ENCODE peak calls at places on chromosomes 7 and 10, in four cellular contexts. One of them, this sample, is unnamed.

GRCh38 chr7:2637505-2638223 is 5.9 kb downstream of the TTYH3 start:
- DNase-seq in stimulated activated CD4-positive, alpha-beta T cell treated with anti-CD3 and anti-CD28 coated beads, Interleukin-1b, Interleukin-23, amount 100 ng/mL, for 24 hours: no peak
- DNase-seq in AG04450: no peak
- DNase-seq in HuH-7: no peak
- DNase-seq in this sample: no peak

GRCh38 chr10:49484501-49485230 is 54.3 kb downstream of the ERCC6 start:
- DNase-seq in stimulated activated CD4-positive, alpha-beta T cell treated with anti-CD3 and anti-CD28 coated beads, Interleukin-1b, Interleukin-23, amount 100 ng/mL, for 24 hours: no peak
- DNase-seq in AG04450: peak; percentile 13
- DNase-seq in HuH-7: no peak
- DNase-seq in this sample: peak; percentile 26

GRCh38 chr10:43408710-43409384 is at the start of gene HNRNPF:
- DNase-seq in HuH-7: peak; percentile 73
- DNase-seq in stimulated activated CD4-positive, alpha-beta T cell treated with anti-CD3 and anti-CD28 coated beads, Interleukin-1b, Interleukin-23, amount 100 ng/mL, for 24 hours: peak; percentile 92
- DNase-seq in AG04450: peak; percentile 81
- DNase-seq in this sample: peak; percentile 64

GRCh38 chr10:28939352-28940157 is 262.2 kb downstream of the BAMBI start:
- DNase-seq in stimulated activated CD4-positive, alpha-beta T cell treated with anti-CD3 and anti-CD28 coated beads, Interleukin-1b, Interleukin-23, amount 100 ng/mL, for 24 hours: no peak
- DNase-seq in HuH-7: peak; percentile 83
- DNase-seq in AG04450: no peak
- DNase-seq in this sample: no peak

GRCh38 chr7:92633211-92633906 is 43.2 kb upstream of the FAM133B start:
- DNase-seq in AG04450: peak; percentile 57
- DNase-seq in stimulated activated CD4-positive, alpha-beta T cell treated with anti-CD3 and anti-CD28 coated beads, Interleukin-1b, Interleukin-23, amount 100 ng/mL, for 24 hours: no peak
- DNase-seq in HuH-7: no peak
- DNase-seq in this sample: peak; percentile 77

GRCh38 chr10:87740232-87740631 is 77.8 kb downstream of the ATAD1 start:
- DNase-seq in HuH-7: no peak
- DNase-seq in AG04450: no peak
- DNase-seq in stimulated activated CD4-positive, alpha-beta T cell treated with anti-CD3 and anti-CD28 coated beads, Interleukin-1b, Interleukin-23, amount 100 ng/mL, for 24 hours: no peak
- DNase-seq in this sample: no peak

GRCh38 chr10:129730993-129731325 is 233.1 kb downstream of the EBF3 start:
- DNase-seq in AG04450: no peak
- DNase-seq in stimulated activated CD4-positive, alpha-beta T cell treated with anti-CD3 and anti-CD28 coated beads, Interleukin-1b, Interleukin-23, amount 100 ng/mL, for 24 hours: no peak
- DNase-seq in HuH-7: no peak
- DNase-seq in this sample: no peak

GRCh38 chr7:84637568-84638338 is 443.2 kb upstream of the SEMA3A start:
- DNase-seq in AG04450: peak; percentile 60
- DNase-seq in stimulated activated CD4-positive, alpha-beta T cell treated with anti-CD3 and anti-CD28 coated beads, Interleukin-1b, Interleukin-23, amount 100 ng/mL, for 24 hours: no peak
- DNase-seq in HuH-7: no peak
- DNase-seq in this sample: peak; percentile 58

GRCh38 chr7:50962962-50963374 is 180.3 kb upstream of the GRB10 start:
- DNase-seq in HuH-7: peak; percentile 14
- DNase-seq in AG04450: no peak
- DNase-seq in stimulated activated CD4-positive, alpha-beta T cell treated with anti-CD3 and anti-CD28 coated beads, Interleukin-1b, Interleukin-23, amount 100 ng/mL, for 24 hours: no peak
- DNase-seq in this sample: no peak

GRCh38 chr10:30781571-30782542 is 152.3 kb upstream of the LYZL2 start:
- DNase-seq in HuH-7: no peak
- DNase-seq in AG04450: no peak
- DNase-seq in stimulated activated CD4-positive, alpha-beta T cell treated with anti-CD3 and anti-CD28 coated beads, Interleukin-1b, Interleukin-23, amount 100 ng/mL, for 24 hours: no peak
- DNase-seq in this sample: no peak

GRCh38 chr10:130867446-130868194 is 443.9 kb downstream of the TCERG1L start:
- DNase-seq in HuH-7: no peak
- DNase-seq in stimulated activated CD4-positive, alpha-beta T cell treated with anti-CD3 and anti-CD28 coated beads, Interleukin-1b, Interleukin-23, amount 100 ng/mL, for 24 hours: no peak
- DNase-seq in AG04450: no peak
- DNase-seq in this sample: no peak

GRCh38 chr10:127932521-127933270 is 25.8 kb downstream of the PTPRE start:
- DNase-seq in AG04450: no peak
- DNase-seq in stimulated activated CD4-positive, alpha-beta T cell treated with anti-CD3 and anti-CD28 coated beads, Interleukin-1b, Interleukin-23, amount 100 ng/mL, for 24 hours: no peak
- DNase-seq in HuH-7: no peak
- DNase-seq in this sample: no peak

GRCh38 chr10:113644185-113645120 is 19.4 kb downstream of the NRAP start:
- DNase-seq in AG04450: peak; percentile 27
- DNase-seq in stimulated activated CD4-positive, alpha-beta T cell treated with anti-CD3 and anti-CD28 coated beads, Interleukin-1b, Interleukin-23, amount 100 ng/mL, for 24 hours: no peak
- DNase-seq in HuH-7: no peak
- DNase-seq in this sample: no peak

GRCh38 chr10:54983255-54983654 is 182.2 kb upstream of the PCDH15 start:
- DNase-seq in AG04450: no peak
- DNase-seq in HuH-7: no peak
- DNase-seq in stimulated activated CD4-positive, alpha-beta T cell treated with anti-CD3 and anti-CD28 coated beads, Interleukin-1b, Interleukin-23, amount 100 ng/mL, for 24 hours: no peak
- DNase-seq in this sample: no peak

GRCh38 chr10:94315975-94316464 is 46.7 kb downstream of the NOC3L start:
- DNase-seq in AG04450: no peak
- DNase-seq in stimulated activated CD4-positive, alpha-beta T cell treated with anti-CD3 and anti-CD28 coated beads, Interleukin-1b, Interleukin-23, amount 100 ng/mL, for 24 hours: no peak
- DNase-seq in HuH-7: no peak
- DNase-seq in this sample: no peak

GRCh38 chr7:142943706-142944268 is 4.5 kb downstream of the LLCFC1 start:
- DNase-seq in AG04450: no peak
- DNase-seq in stimulated activated CD4-positive, alpha-beta T cell treated with anti-CD3 and anti-CD28 coated beads, Interleukin-1b, Interleukin-23, amount 100 ng/mL, for 24 hours: no peak
- DNase-seq in HuH-7: no peak
- DNase-seq in this sample: no peak

This sample was measured in HS-27A.